ENCODE peak calls at places on chromosomes 4 and X, in four cellular contexts. O is posterior cingulate gyrus, Z is GM23248, A is ureter. M is an unnamed sample.

GRCh38 chr4:53309321-53310020 is 56.4 kb downstream of the SCFD2 start:
- DNase-seq in O (no peak), Z (peak), A (no peak), M (no peak)

GRCh38 chrX:15834827-15835595 is 19.6 kb downstream of the AP1S2 start:
- DNase-seq in O (no peak), Z (no peak), A (no peak), M (no peak)

GRCh38 chr4:48032721-48033120 is 16.1 kb downstream of the NIPAL1 start:
- DNase-seq in O (no peak), Z (no peak), A (no peak), M (no peak)

GRCh38 chr4:69092190-69092589 is 4.1 kb upstream of the UGT2B7 start:
- DNase-seq in O (no peak), Z (peak), A (no peak), M (peak)

GRCh38 chrX:16594490-16594889 is 55.5 kb upstream of the S100G start:
- DNase-seq in O (no peak), Z (no peak), A (no peak), M (no peak)

GRCh38 chr4:7529368-7529923 is 94.7 kb upstream of the PSAPL1 start:
- DNase-seq in O (no peak), Z (no peak), A (no peak), M (no peak)

GRCh38 chr4:139975830-139976272 is 178.1 kb downstream of the MAML3 start:
- DNase-seq in O (no peak), Z (peak), A (peak), M (peak)

GRCh38 chr4:108058685-108059440 is 69.2 kb downstream of the HADH start:
- DNase-seq in O (no peak), Z (peak), A (no peak), M (peak)

GRCh38 chrX:152901816-152902501 is 4.1 kb downstream of the ZNF185 start:
- DNase-seq in O (no peak), Z (no peak), A (no peak), M (no peak)

GRCh38 chr4:158018831-158019230 is 154.0 kb downstream of the GASK1B start:
- DNase-seq in O (no peak), Z (no peak), A (no peak), M (no peak)

GRCh38 chrX:11532291-11533075 is 133.2 kb downstream of the ARHGAP6 start:
- DNase-seq in O (no peak), Z (no peak), A (no peak), M (no peak)

GRCh38 chr4:3762753-3763511 is 3.3 kb upstream of the ADRA2C start:
- DNase-seq in O (no peak), Z (no peak), A (no peak), M (no peak)

GRCh38 chrX:150625875-150626274 is 57.5 kb downstream of the MTM1 start:
- DNase-seq in O (no peak), Z (no peak), A (no peak), M (no peak)

GRCh38 chr4:122978109-122978508 is 55.7 kb upstream of the NUDT6 start:
- DNase-seq in O (no peak), Z (no peak), A (no peak), M (no peak)

GRCh38 chrX:139834879-139835278 is 98.0 kb downstream of the ATP11C start:
- DNase-seq in O (no peak), Z (no peak), A (no peak), M (no peak)

GRCh38 chrX:20224814-20225487 is 41.8 kb downstream of the RPS6KA3 start:
- DNase-seq in O (no peak), Z (peak), A (no peak), M (peak)

GRCh38 chr4:26692014-26692726 is 108.3 kb downstream of the TBC1D19 start:
- DNase-seq in O (no peak), Z (peak), A (no peak), M (peak)

GRCh38 chr4:85747871-85748491 is 273.0 kb downstream of the ARHGAP24 start:
- DNase-seq in O (no peak), Z (peak), A (no peak), M (peak)

GRCh38 chrX:115898382-115899001 is 272.1 kb upstream of the AGTR2 start:
- DNase-seq in O (no peak), Z (no peak), A (peak), M (no peak)

GRCh38 chr4:28772066-28772465 is 1911.4 kb downstream of the STIM2 start:
- DNase-seq in O (no peak), Z (peak), A (no peak), M (peak)

GRCh38 chr4:113699772-113700171 is 61.8 kb downstream of the CAMK2D start:
- DNase-seq in O (no peak), Z (peak), A (no peak), M (peak)

GRCh38 chrX:118724775-118725174 is 2.6 kb upstream of the IL13RA1 start:
- DNase-seq in O (no peak), Z (peak), A (no peak), M (peak)

GRCh38 chrX:11267311-11267910 is 25.8 kb upstream of the AMELX start:
- DNase-seq in O (no peak), Z (peak), A (no peak), M (no peak)

GRCh38 chr4:48509543-48509942 is 19.5 kb downstream of the ZAR1 start:
- DNase-seq in O (no peak), Z (peak), A (no peak), M (no peak)

GRCh38 chr4:28233758-28234157 is 1373.1 kb downstream of the STIM2 start:
- DNase-seq in O (no peak), Z (no peak), A (no peak), M (no peak)

GRCh38 chr4:175891863-175892262 is 79.8 kb upstream of the GPM6A start:
- DNase-seq in O (no peak), Z (peak), A (no peak), M (peak)

GRCh38 chr4:176207839-176208238 is 12.5 kb upstream of the SPATA4 start:
- DNase-seq in O (no peak), Z (no peak), A (no peak), M (no peak)

GRCh38 chrX:111244238-111244750 is 26.0 kb downstream of the CAPN6 start:
- DNase-seq in O (no peak), Z (peak), A (no peak), M (peak)

GRCh38 chr4:182807346-182807745 is 109.8 kb downstream of the DCTD start:
- DNase-seq in O (no peak), Z (peak), A (no peak), M (no peak)

GRCh38 chr4:101667348-101667747 is 123.2 kb upstream of the BANK1 start:
- DNase-seq in O (no peak), Z (peak), A (no peak), M (no peak)

M was measured in GM03348.